ENCODE peak calls at places on chromosomes 12 and 14, in four cellular contexts. D is mesendoderm; T is fibroblast of lung; O is CD8-positive, alpha-beta T cell. A is an unnamed sample.

GRCh38 chr14:44404599-44405349 is 102.3 kb downstream of the FSCB start:
- DNase-seq in D (no peak), T (peak), O (no peak), A (no peak)

GRCh38 chr12:106303202-106303820 is 778 bp downstream of the TCP11L2 start:
- DNase-seq in D (peak), T (peak), O (peak), A (peak)

GRCh38 chr12:25151476-25151875 is 43.5 kb downstream of the DNAI7 start:
- DNase-seq in D (peak), T (peak), O (no peak), A (no peak)

GRCh38 chr12:26269554-26270284 is 74.3 kb downstream of the SSPN start:
- DNase-seq in D (no peak), T (no peak), O (no peak), A (peak)

GRCh38 chr12:65934480-65935115 is 110.3 kb downstream of the HMGA2 start:
- DNase-seq in D (no peak), T (no peak), O (no peak), A (no peak)

GRCh38 chr12:107223816-107224215 is 130.5 kb upstream of the CRY1 start:
- DNase-seq in D (no peak), T (no peak), O (no peak), A (no peak)

GRCh38 chr12:53048033-53048779 is 1.7 kb upstream of the TNS2 start:
- DNase-seq in D (peak), T (no peak), O (no peak), A (peak)

GRCh38 chr12:44015333-44015941 is 179.6 kb downstream of the TMEM117 start:
- DNase-seq in D (peak), T (peak), O (no peak), A (no peak)

GRCh38 chr12:12839886-12840285 is 26.7 kb downstream of the DDX47 start:
- DNase-seq in D (no peak), T (peak), O (no peak), A (no peak)

GRCh38 chr12:109753959-109754358 is 40.3 kb downstream of the FAM222A start:
- DNase-seq in D (no peak), T (no peak), O (no peak), A (no peak)

GRCh38 chr14:103522649-103523582 is at the start of gene CKB:
- DNase-seq in D (peak), T (peak), O (no peak), A (no peak)

GRCh38 chr12:12859690-12860089 is 31.7 kb upstream of the GPRC5A start:
- DNase-seq in D (no peak), T (no peak), O (no peak), A (no peak)

GRCh38 chr12:94039914-94040313 is 108.5 kb upstream of the PLXNC1 start:
- DNase-seq in D (no peak), T (peak), O (no peak), A (no peak)

GRCh38 chr12:98591209-98591608 is 2.3 kb upstream of the SLC25A3 start:
- DNase-seq in D (peak), T (peak), O (no peak), A (no peak)

GRCh38 chr12:11431486-11431885 is 36.1 kb upstream of the PRB2 start:
- DNase-seq in D (no peak), T (no peak), O (no peak), A (no peak)

GRCh38 chr14:88706425-88706824 is 86.3 kb downstream of the EML5 start:
- DNase-seq in D (no peak), T (no peak), O (no peak), A (no peak)

GRCh38 chr12:59401862-59402261 is 194.0 kb upstream of the SLC16A7 start:
- DNase-seq in D (peak), T (no peak), O (no peak), A (no peak)

GRCh38 chr12:857611-858010 is 91.9 kb downstream of the RAD52 start:
- DNase-seq in D (no peak), T (peak), O (no peak), A (peak)

GRCh38 chr14:104110491-104111209 is 25.1 kb downstream of the ASPG start:
- DNase-seq in D (no peak), T (no peak), O (no peak), A (no peak)

GRCh38 chr12:123106640-123107359 is 44.1 kb downstream of the PITPNM2 start:
- DNase-seq in D (peak), T (no peak), O (peak), A (peak)

GRCh38 chr12:120175062-120175461 is 19.5 kb downstream of the GCN1 start:
- DNase-seq in D (no peak), T (no peak), O (no peak), A (no peak)

GRCh38 chr12:64412458-64412857 is 8.3 kb downstream of the XPOT start:
- DNase-seq in D (no peak), T (no peak), O (no peak), A (no peak)

GRCh38 chr12:10113085-10113484 is 14.3 kb upstream of the CLEC1A start:
- DNase-seq in D (no peak), T (peak), O (no peak), A (no peak)

GRCh38 chr12:69846976-69847375 is 21.9 kb downstream of the MYRFL start:
- DNase-seq in D (no peak), T (no peak), O (no peak), A (no peak)

GRCh38 chr14:99467338-99468075 is 13.2 kb downstream of the SETD3 start:
- DNase-seq in D (no peak), T (no peak), O (no peak), A (no peak)

GRCh38 chr12:7142057-7142644 is 12.0 kb downstream of the CLSTN3 start:
- DNase-seq in D (peak), T (peak), O (peak), A (no peak)

GRCh38 chr14:92105845-92106094 is 612 bp downstream of the ATXN3 start:
- DNase-seq in D (no peak), T (peak), O (peak), A (no peak)

GRCh38 chr12:115983226-115983798 is 294.2 kb downstream of the MED13L start:
- DNase-seq in D (peak), T (no peak), O (no peak), A (no peak)

GRCh38 chr14:101704140-101704539 is 57.4 kb upstream of the PPP2R5C start:
- DNase-seq in D (peak), T (no peak), O (no peak), A (no peak)

GRCh38 chr12:49626169-49626835 is 2.9 kb downstream of the PRPF40B start:
- DNase-seq in D (no peak), T (no peak), O (no peak), A (no peak)

GRCh38 chr12:28035483-28035882 is 63.0 kb upstream of the PTHLH start:
- DNase-seq in D (peak), T (peak), O (no peak), A (no peak)

GRCh38 chr14:99627100-99627499 is 17.8 kb upstream of the HHIPL1 start:
- DNase-seq in D (no peak), T (no peak), O (no peak), A (no peak)

GRCh38 chr14:102554835-102555819 is 37.3 kb upstream of the RCOR1 start:
- DNase-seq in D (peak), T (peak), O (peak), A (no peak)

GRCh38 chr14:40417777-40418401 is 985.7 kb upstream of the FBXO33 start:
- DNase-seq in D (peak), T (no peak), O (no peak), A (no peak)

GRCh38 chr12:42145552-42146215 is 1.0 kb upstream of the GXYLT1 start:
- DNase-seq in D (peak), T (no peak), O (no peak), A (no peak)

GRCh38 chr12:96402061-96402460 is 1.8 kb upstream of the CDK17 start:
- DNase-seq in D (peak), T (no peak), O (no peak), A (no peak)
- H3K4me3 ChIP-seq in D (no peak), T (no peak), O (no peak), A (no peak)

DNA sequence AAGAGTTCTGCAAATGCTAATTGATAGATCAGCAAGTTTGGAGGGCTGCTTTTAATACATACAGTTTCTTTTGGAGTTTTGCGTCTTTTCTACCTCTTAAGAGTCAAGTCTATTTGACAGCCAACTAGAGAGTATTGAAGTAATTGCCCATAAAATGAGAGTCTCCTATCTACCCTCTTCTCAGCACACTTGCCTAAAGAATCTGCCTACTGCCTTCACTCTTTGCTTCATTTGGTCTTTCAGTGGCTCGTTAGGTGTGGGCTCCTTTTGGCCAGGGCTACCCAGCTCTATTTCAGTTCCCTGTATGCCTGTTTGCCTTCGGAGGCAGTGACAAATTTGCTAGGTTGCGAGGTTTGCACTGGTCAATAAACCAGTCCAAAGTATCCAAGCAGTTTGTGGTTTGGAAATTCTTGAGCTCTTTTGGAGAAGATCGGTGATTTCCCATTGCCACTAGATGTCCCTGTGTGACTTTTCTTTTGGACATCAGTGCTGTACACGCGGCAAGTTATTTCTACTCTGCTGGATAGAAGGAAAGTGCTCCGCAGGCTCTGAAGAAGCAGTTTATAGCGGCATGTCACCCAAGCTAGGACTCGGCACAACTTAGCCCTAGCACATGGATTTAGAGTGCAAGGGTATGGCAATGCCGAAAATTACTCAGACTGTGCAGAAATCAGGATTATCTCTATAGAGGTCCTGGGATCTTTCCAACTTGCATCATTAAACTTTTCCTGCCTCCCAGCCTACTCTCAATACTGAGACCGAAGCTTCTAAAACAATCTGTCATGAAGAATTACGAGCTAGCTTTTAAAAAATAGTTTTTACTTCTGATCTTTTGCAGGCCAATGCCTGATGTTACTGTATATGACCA is 38.6 kb downstream of the MGST1 start:
- DNase-seq in D (peak), T (peak), O (no peak), A (no peak)
- H3K27ac ChIP-seq in D (no peak), T (no peak), O (no peak), A (no peak)

GRCh38 chr12:76081909-76082308 is 2.6 kb downstream of the NAP1L1 start:
- DNase-seq in D (no peak), T (no peak), O (no peak), A (no peak)
- H3K4me3 ChIP-seq in D (no peak), T (no peak), O (no peak), A (no peak)

DNA sequence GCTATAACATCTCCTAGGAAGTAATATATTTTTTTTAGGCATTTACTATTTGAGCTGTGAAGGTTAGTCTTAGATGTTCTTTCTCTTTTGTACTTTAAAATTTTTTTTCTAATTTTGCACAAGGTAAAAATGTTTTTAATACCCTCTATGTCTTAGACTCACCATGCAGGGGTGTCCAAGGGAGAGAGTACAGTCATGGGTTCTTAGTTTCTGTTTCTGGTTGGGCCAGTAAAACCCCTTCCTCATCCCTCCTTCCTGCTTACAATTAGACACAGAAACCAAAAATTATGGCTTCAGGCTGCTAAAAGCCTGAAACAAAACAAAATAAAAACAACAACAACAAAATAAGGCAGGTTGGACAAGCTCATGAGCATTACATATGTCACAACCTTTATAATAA is 193.0 kb downstream of the SYT1 start:
- DNase-seq in D (no peak), T (no peak), O (no peak), A (no peak)
- H3K27ac ChIP-seq in D (no peak), T (no peak), O (no peak), A (no peak)